ENCODE peak calls at places on chromosomes 3 and 15, in six cellular contexts. Q is H1, N is SK-N-SH, X is HepG2, P is HCT116, S is K562. R is an unnamed sample.

GRCh38 chr15:31300208-31300661 is 26.4 kb upstream of the KLF13 start:
- DNase-seq in Q (peak), N (peak), X (no peak), P (no peak), S (no peak), R (no peak)

GRCh38 chr3:19202754-19203153 is 54.4 kb downstream of the KCNH8 start:
- DNase-seq in Q (no peak), N (no peak), X (no peak), P (no peak), S (no peak), R (no peak)

GRCh38 chr15:90232941-90233700 is 620 bp downstream of the CIB1 start:
- DNase-seq in Q (peak), N (peak), X (peak), P (no peak), S (peak), R (peak)

GRCh38 chr3:152021951-152022461 is 148.6 kb downstream of the SUCNR1 start:
- DNase-seq in Q (no peak), N (no peak), X (no peak), P (peak), S (peak), R (no peak)

GRCh38 chr3:31534036-31534435 is 1.3 kb downstream of the STT3B start:
- DNase-seq in Q (no peak), N (peak), X (peak), P (no peak), S (peak), R (peak)

GRCh38 chr3:121768452-121768851 is 18.9 kb upstream of the GOLGB1 start:
- DNase-seq in Q (no peak), N (no peak), X (no peak), P (no peak), S (no peak), R (no peak)

GRCh38 chr3:119146578-119147375 is 812 bp downstream of the TEX55 start:
- DNase-seq in Q (no peak), N (no peak), X (no peak), P (no peak), S (no peak), R (no peak)

GRCh38 chr3:43747641-43748040 is 56.9 kb downstream of the ABHD5 start:
- DNase-seq in Q (no peak), N (no peak), X (no peak), P (no peak), S (no peak), R (no peak)

GRCh38 chr3:52140792-52141191 is 13.4 kb downstream of the POC1A start:
- DNase-seq in Q (no peak), N (no peak), X (no peak), P (no peak), S (no peak), R (no peak)

GRCh38 chr3:169022457-169022856 is 641.1 kb downstream of the MECOM start:
- DNase-seq in Q (no peak), N (no peak), X (no peak), P (no peak), S (no peak), R (no peak)

GRCh38 chr3:183427206-183428139 is 946 bp downstream of the MCF2L2 start:
- DNase-seq in Q (no peak), N (peak), X (no peak), P (no peak), S (no peak), R (no peak)

GRCh38 chr15:52228928-52229327 is 37.7 kb upstream of the GNB5 start:
- DNase-seq in Q (peak), N (no peak), X (peak), P (peak), S (peak), R (no peak)

GRCh38 chr3:40196966-40197365 is 112.5 kb upstream of the EIF1B start:
- DNase-seq in Q (no peak), N (no peak), X (no peak), P (no peak), S (no peak), R (no peak)

GRCh38 chr3:41508063-41508696 is 308.9 kb downstream of the CTNNB1 start:
- DNase-seq in Q (peak), N (no peak), X (no peak), P (peak), S (peak), R (no peak)

GRCh38 chr3:13077431-13078157 is 4.4 kb upstream of the IQSEC1 start:
- DNase-seq in Q (no peak), N (peak), X (no peak), P (no peak), S (no peak), R (no peak)

GRCh38 chr15:55744026-55744655 is 1.2 kb upstream of the PRTG start:
- DNase-seq in Q (no peak), N (peak), X (no peak), P (no peak), S (no peak), R (no peak)

GRCh38 chr3:114799789-114800188 is 347.3 kb downstream of the ZBTB20 start:
- DNase-seq in Q (no peak), N (no peak), X (no peak), P (no peak), S (no peak), R (no peak)

GRCh38 chr15:48680841-48681240 is 35.3 kb upstream of the FBN1 start:
- DNase-seq in Q (no peak), N (no peak), X (no peak), P (no peak), S (no peak), R (no peak)

GRCh38 chr15:43241100-43241499 is 20.3 kb upstream of the EPB42 start:
- DNase-seq in Q (no peak), N (no peak), X (no peak), P (no peak), S (no peak), R (no peak)

GRCh38 chr3:56787784-56788256 is 13.9 kb downstream of the ARHGEF3 start:
- DNase-seq in Q (no peak), N (no peak), X (no peak), P (no peak), S (no peak), R (no peak)

GRCh38 chr3:193489949-193490348 is 64.7 kb downstream of the ATP13A4 start:
- DNase-seq in Q (no peak), N (no peak), X (no peak), P (no peak), S (no peak), R (no peak)

GRCh38 chr3:195394024-195394423 is 48.8 kb downstream of the ACAP2 start:
- DNase-seq in Q (no peak), N (no peak), X (no peak), P (no peak), S (no peak), R (no peak)

GRCh38 chr15:48644498-48644826 is 1.0 kb downstream of the FBN1 start:
- DNase-seq in Q (no peak), N (no peak), X (no peak), P (no peak), S (no peak), R (no peak)

GRCh38 chr3:155317211-155317610 is 23.7 kb upstream of the STRIT1 start:
- DNase-seq in Q (no peak), N (no peak), X (no peak), P (no peak), S (no peak), R (no peak)

GRCh38 chr3:40677749-40678148 is 153.0 kb downstream of the ZNF621 start:
- DNase-seq in Q (no peak), N (no peak), X (no peak), P (no peak), S (no peak), R (no peak)

DNA sequence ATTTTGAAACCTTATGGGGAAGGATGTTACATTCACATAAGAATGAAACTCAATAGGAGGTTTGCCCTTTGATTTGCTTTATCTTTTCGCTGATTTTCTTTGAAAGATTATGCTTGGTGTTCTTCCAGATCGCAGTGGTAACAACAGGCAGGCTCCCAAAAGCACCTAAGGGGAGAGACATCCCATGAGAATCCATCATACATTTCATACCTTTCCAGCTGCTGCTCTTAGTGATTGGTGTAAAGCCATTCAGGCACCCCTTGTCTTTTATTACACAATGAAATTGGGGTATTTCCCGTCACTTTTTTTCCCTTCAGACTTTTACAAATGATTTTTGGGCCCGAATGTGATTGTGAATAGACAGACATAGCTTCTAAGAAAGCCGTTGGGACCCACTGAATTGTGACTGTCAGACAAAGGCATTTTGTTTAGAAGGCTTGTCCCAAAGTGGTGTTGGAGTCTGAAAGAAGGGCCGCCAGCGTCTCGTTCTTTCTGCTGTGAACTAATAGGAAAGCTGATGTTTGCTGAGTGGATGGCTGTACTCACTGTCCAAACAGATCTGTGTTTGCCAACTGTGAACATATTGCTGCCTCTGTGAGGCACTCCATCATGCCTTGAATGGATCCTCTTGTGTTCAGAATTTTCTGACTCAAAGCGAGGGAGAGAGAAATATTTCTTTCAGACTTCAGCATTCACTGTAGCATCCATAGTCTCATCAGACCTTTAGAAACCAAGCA is 164.3 kb downstream of the FNDC3B start:
- DNase-seq in Q (no peak), N (no peak), X (peak), P (no peak), S (no peak), R (peak)
- TF ChIP-seq JUND in Q (no peak), N (no peak), X (no peak), P (no peak), S (no peak), R (peak)

DNA sequence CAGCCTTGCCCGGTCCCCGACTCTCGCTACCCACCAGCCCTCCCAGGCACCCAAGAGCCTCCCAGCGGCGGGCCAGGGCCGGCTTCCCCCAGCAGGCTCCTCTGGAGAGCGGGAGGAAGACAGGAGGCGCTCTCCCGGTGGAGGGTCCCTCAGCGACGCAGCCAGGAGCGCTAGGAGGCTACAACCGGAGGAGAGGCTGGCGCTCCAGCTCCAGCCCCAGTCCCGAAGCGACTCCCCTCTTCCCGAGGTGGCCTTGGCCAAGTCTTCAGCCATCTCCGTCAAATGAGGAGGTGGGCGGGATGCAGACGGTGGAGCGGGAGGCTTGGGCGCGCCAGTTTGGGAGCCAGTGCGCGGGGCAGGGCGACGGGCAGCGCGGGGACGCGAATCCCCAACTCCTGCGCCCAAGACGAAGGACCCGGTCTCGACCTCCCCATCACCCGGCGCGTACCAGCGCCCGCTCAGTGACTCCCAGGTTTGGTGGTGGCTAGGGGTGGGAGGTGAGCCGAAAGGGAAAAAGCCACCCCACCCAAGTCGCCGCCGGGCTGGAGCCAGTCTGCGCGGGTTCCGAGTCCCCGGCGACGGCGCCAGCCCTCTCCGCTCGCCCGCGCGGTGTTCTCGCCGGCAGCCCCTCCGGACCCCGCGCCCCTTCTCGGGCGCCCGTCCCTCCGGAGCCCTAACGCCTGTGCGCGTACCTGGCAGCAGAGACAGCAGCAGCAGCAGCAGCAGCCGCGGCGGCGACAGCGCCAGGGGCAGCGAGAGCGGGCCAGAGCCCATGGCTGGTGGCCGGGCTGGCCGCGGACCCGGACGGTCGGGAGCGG is 566 bp downstream of the CHRNA3 start:
- DNase-seq in Q (peak), N (peak), X (no peak), P (no peak), S (no peak), R (peak)
- TF ChIP-seq JUND in Q (no peak), N (no peak), X (no peak), P (no peak), S (no peak), R (no peak)

GRCh38 chr3:184615396-184615795 is 53.8 kb downstream of the EPHB3 start:
- DNase-seq in Q (no peak), N (no peak), X (no peak), P (no peak), S (no peak), R (no peak)

GRCh38 chr3:184619348-184619747 is 57.8 kb downstream of the EPHB3 start:
- DNase-seq in Q (no peak), N (no peak), X (no peak), P (no peak), S (no peak), R (no peak)

GRCh38 chr3:184620101-184620798 is 58.7 kb downstream of the EPHB3 start:
- DNase-seq in Q (no peak), N (no peak), X (no peak), P (no peak), S (peak), R (no peak)

GRCh38 chr3:184618793-184619192 is 57.2 kb downstream of the EPHB3 start:
- DNase-seq in Q (no peak), N (no peak), X (no peak), P (no peak), S (no peak), R (no peak)

GRCh38 chr3:184616416-184616815 is 54.8 kb downstream of the EPHB3 start:
- DNase-seq in Q (no peak), N (no peak), X (no peak), P (no peak), S (no peak), R (no peak)
- TF ChIP-seq JUND in Q (no peak), N (no peak), X (no peak), P (no peak), S (no peak), R (no peak)

GRCh38 chr3:4524423-4524769 is 31.2 kb downstream of the ITPR1 start:
- DNase-seq in Q (no peak), N (peak), X (peak), P (no peak), S (peak), R (peak)
- TF ChIP-seq JUND in Q (no peak), N (peak), X (no peak), P (no peak), S (no peak), R (no peak)

GRCh38 chr3:187808466-187809291 is 63.4 kb upstream of the BCL6 start:
- DNase-seq in Q (no peak), N (no peak), X (peak), P (no peak), S (no peak), R (peak)

GRCh38 chr3:187811580-187812250 is 66.4 kb upstream of the BCL6 start:
- DNase-seq in Q (no peak), N (no peak), X (no peak), P (no peak), S (no peak), R (peak)

GRCh38 chr3:187809979-187810568 is 64.8 kb upstream of the BCL6 start:
- DNase-seq in Q (no peak), N (no peak), X (peak), P (no peak), S (no peak), R (no peak)

GRCh38 chr3:187807086-187807862 is 62.0 kb upstream of the BCL6 start:
- DNase-seq in Q (no peak), N (no peak), X (no peak), P (no peak), S (no peak), R (no peak)

GRCh38 chr3:187813198-187813597 is 67.9 kb upstream of the BCL6 start:
- DNase-seq in Q (no peak), N (no peak), X (no peak), P (no peak), S (no peak), R (no peak)
- TF ChIP-seq JUND in Q (no peak), N (no peak), X (no peak), P (no peak), S (no peak), R (no peak)

GRCh38 chr3:36229496-36229895 is 150.8 kb upstream of the STAC start:
- DNase-seq in Q (no peak), N (no peak), X (no peak), P (no peak), S (no peak), R (no peak)

GRCh38 chr3:36227982-36228381 is 152.3 kb upstream of the STAC start:
- DNase-seq in Q (no peak), N (no peak), X (no peak), P (no peak), S (no peak), R (no peak)
- TF ChIP-seq JUND in Q (no peak), N (no peak), X (no peak), P (no peak), S (no peak), R (no peak)

DNA sequence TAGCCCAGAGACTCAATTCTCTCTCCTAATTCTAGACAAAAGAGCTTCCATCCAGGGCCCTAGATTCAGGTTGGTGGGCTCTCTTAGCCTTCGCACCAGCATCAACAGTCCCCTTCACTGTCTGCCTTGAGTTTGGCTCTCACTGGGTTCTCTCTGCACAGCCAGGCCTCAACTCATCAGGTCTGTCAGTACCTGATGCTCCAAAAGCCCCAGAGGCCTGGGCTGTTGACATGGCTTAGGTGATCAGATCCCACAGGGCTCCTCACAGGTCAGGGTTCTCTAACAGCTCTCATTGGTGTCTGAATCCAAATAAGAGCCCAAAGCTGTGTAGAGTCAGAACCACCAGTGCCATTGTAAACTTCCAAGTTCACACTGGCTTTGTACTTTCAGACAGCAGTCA is 206.6 kb upstream of the PPP2R3A start:
- DNase-seq in Q (no peak), N (no peak), X (no peak), P (no peak), S (no peak), R (no peak)
- TF ChIP-seq JUND in Q (no peak), N (no peak), X (no peak), P (no peak), S (no peak), R (no peak)

R was measured in T47D.